ENCODE peak calls at places on chromosomes 4 and X, in ten cellular contexts. F, J, Q, C, S, R, N, D, K and E are unnamed samples.

GRCh38 chr4:130203571-130203970 is 1107.6 kb downstream of the C4orf33 start:
- DNase-seq in F (no peak), J (no peak), Q (no peak), C (peak; percentile 56), S (no peak), R (no peak), N (no peak), D (no peak), K (no peak), E (no peak)

GRCh38 chr4:121375262-121375661 is 5.6 kb downstream of the QRFPR start:
- DNase-seq in F (no peak), J (no peak), Q (no peak), C (no peak), S (no peak), R (peak; percentile 5), N (peak; percentile 76), D (no peak), K (no peak), E (no peak)

GRCh38 chr4:97911236-97911906 is 231.9 kb downstream of the STPG2 start:
- DNase-seq in F (no peak), J (no peak), Q (no peak), C (peak; percentile 67), S (peak; percentile 61), R (no peak), N (no peak), D (no peak), K (no peak), E (peak; percentile 39)

GRCh38 chrX:40068048-40068447 is 29.7 kb downstream of the BCOR start:
- DNase-seq in F (peak; percentile 59), J (no peak), Q (no peak), C (no peak), S (peak; percentile 79), R (no peak), N (no peak), D (no peak), K (no peak), E (no peak)

GRCh38 chr4:3797831-3798500 is 31.8 kb downstream of the ADRA2C start:
- DNase-seq in F (no peak), J (no peak), Q (no peak), C (peak; percentile 58), S (no peak), R (no peak), N (no peak), D (peak; percentile 26), K (no peak), E (no peak)

GRCh38 chr4:77989986-77990385 is 67.1 kb upstream of the FRAS1 start:
- DNase-seq in F (no peak), J (no peak), Q (no peak), C (no peak), S (no peak), R (no peak), N (no peak), D (no peak), K (no peak), E (no peak)

GRCh38 chr4:36206012-36206411 is 38.3 kb downstream of the ARAP2 start:
- DNase-seq in F (no peak), J (no peak), Q (no peak), C (no peak), S (peak; percentile 14), R (no peak), N (no peak), D (no peak), K (no peak), E (no peak)

GRCh38 chrX:54180403-54180802 is 2.7 kb downstream of the FAM120C start:
- DNase-seq in F (no peak), J (peak; percentile 38), Q (no peak), C (no peak), S (no peak), R (peak; percentile 47), N (no peak), D (no peak), K (no peak), E (no peak)

GRCh38 chrX:126770179-126770578 is 49.4 kb upstream of the PRR32 start:
- DNase-seq in F (peak; percentile 27), J (peak; percentile 0), Q (no peak), C (no peak), S (peak; percentile 64), R (no peak), N (peak; percentile 1), D (peak; percentile 1), K (peak; percentile 26), E (peak; percentile 45)